ENCODE peak calls at places on chromosomes 5 and 9, in five cellular contexts. P, R, X, S and M are unnamed samples.

GRCh38 chr5:122584411-122585110 is 190.3 kb upstream of the SNX2 start:
- DNase-seq in P (no peak), R (no peak), X (no peak), S (no peak), M (no peak)

GRCh38 chr5:57937025-57937424 is 454.4 kb upstream of the ACTBL2 start:
- DNase-seq in P (no peak), R (no peak), X (no peak), S (no peak), M (no peak)

GRCh38 chr5:33601881-33602280 is 161.1 kb downstream of the TARS1 start:
- DNase-seq in P (no peak), R (no peak), X (no peak), S (no peak), M (no peak)

GRCh38 chr9:8262625-8263622 is 463.3 kb upstream of the DMAC1 start:
- DNase-seq in P (no peak), R (no peak), X (no peak), S (no peak), M (no peak)

GRCh38 chr5:24110019-24110615 is 534.7 kb downstream of the CDH10 start:
- DNase-seq in P (no peak), R (no peak), X (no peak), S (no peak), M (no peak)

GRCh38 chr5:9971301-9971700 is 278.4 kb downstream of the ATPSCKMT start:
- DNase-seq in P (no peak), R (no peak), X (no peak), S (no peak), M (no peak)

GRCh38 chr9:27125030-27125429 is 16.0 kb downstream of the TEK start:
- DNase-seq in P (no peak), R (peak; percentile 78), X (peak; percentile 56), S (no peak), M (no peak)

GRCh38 chr5:110268985-110269384 is 457.5 kb downstream of the TMEM232 start:
- DNase-seq in P (no peak), R (no peak), X (no peak), S (no peak), M (no peak)

GRCh38 chr5:56852228-56853000 is 37.1 kb downstream of the MAP3K1 start:
- DNase-seq in P (no peak), R (no peak), X (no peak), S (no peak), M (no peak)

GRCh38 chr9:20835364-20836286 is 151.6 kb downstream of the FOCAD start:
- DNase-seq in P (no peak), R (no peak), X (no peak), S (no peak), M (no peak)

GRCh38 chr9:114911167-114911821 is 19.1 kb downstream of the TNFSF8 start:
- DNase-seq in P (no peak), R (no peak), X (no peak), S (no peak), M (no peak)

GRCh38 chr5:122183098-122183794 is 53.9 kb downstream of the ZNF474 start:
- DNase-seq in P (no peak), R (peak; percentile 86), X (no peak), S (no peak), M (no peak)

GRCh38 chr5:138947780-138948179 is 72.6 kb upstream of the LRRTM2 start:
- DNase-seq in P (no peak), R (no peak), X (no peak), S (no peak), M (no peak)

GRCh38 chr5:83632874-83633273 is 87.8 kb downstream of the HAPLN1 start:
- DNase-seq in P (no peak), R (no peak), X (no peak), S (no peak), M (no peak)

GRCh38 chr5:111513175-111513520 is 813 bp upstream of the STARD4 start:
- DNase-seq in P (no peak), R (no peak), X (no peak), S (no peak), M (no peak)

GRCh38 chr9:34451545-34451944 is 6.8 kb downstream of the FAM219A start:
- DNase-seq in P (no peak), R (no peak), X (no peak), S (no peak), M (no peak)

GRCh38 chr9:114116061-114116747 is 17.1 kb upstream of the KIF12 start:
- DNase-seq in P (no peak), R (no peak), X (no peak), S (no peak), M (no peak)

GRCh38 chr5:87074934-87075541 is 192.6 kb upstream of the RASA1 start:
- DNase-seq in P (no peak), R (no peak), X (no peak), S (no peak), M (no peak)